ENCODE peak calls at places on chromosomes 1 and 21, in five cellular contexts. L is GM23248, A is MM.1S, N is PC-3, M is OCI-LY7. Q is an unnamed sample. For H3K9me2, the result is how much of the 10 kb centered on the place peaks cover.

GRCh38 chr1:36099681-36100341 is 11.1 kb downstream of the ADPRS start:
- DNase-seq in L (peak), A (peak), N (peak), M (peak), Q (peak)

GRCh38 chr1:26471498-26472329 is 526 bp upstream of the HMGN2 start:
- DNase-seq in L (peak), A (peak), N (peak), M (no peak), Q (peak)

GRCh38 chr21:14968821-14969220 is 96.0 kb downstream of the NRIP1 start:
- DNase-seq in L (peak), A (no peak), N (no peak), M (no peak), Q (no peak)

GRCh38 chr1:67713071-67713806 is 28.2 kb downstream of the GADD45A start:
- DNase-seq in L (peak), A (no peak), N (peak), M (peak), Q (no peak)

GRCh38 chr1:92274939-92275338 is 23.8 kb downstream of the GLMN start:
- DNase-seq in L (peak), A (no peak), N (no peak), M (no peak), Q (no peak)

GRCh38 chr1:162561616-162562451 is at the start of gene UAP1:
- DNase-seq in L (peak), A (peak), N (no peak), M (peak), Q (peak)

GRCh38 chr1:234217316-234217840 is 155.9 kb upstream of the COA6 start:
- DNase-seq in L (no peak), A (no peak), N (no peak), M (no peak), Q (no peak)

GRCh38 chr1:182143825-182144661 is 82.5 kb upstream of the ZNF648 start:
- DNase-seq in L (peak), A (no peak), N (peak), M (no peak), Q (no peak)

GRCh38 chr1:90924982-90925381 is 96.9 kb downstream of the ZNF644 start:
- DNase-seq in L (peak), A (no peak), N (no peak), M (no peak), Q (no peak)

GRCh38 chr1:160124709-160125478 is 9.3 kb downstream of the ATP1A2 start:
- DNase-seq in L (peak), A (no peak), N (peak), M (no peak), Q (no peak)

GRCh38 chr1:226984521-226985238 is 44.6 kb downstream of the COQ8A start:
- DNase-seq in L (no peak), A (no peak), N (no peak), M (no peak), Q (no peak)

GRCh38 chr1:226981838-226982237 is 41.7 kb downstream of the COQ8A start:
- DNase-seq in L (no peak), A (no peak), N (no peak), M (no peak), Q (no peak)

DNA sequence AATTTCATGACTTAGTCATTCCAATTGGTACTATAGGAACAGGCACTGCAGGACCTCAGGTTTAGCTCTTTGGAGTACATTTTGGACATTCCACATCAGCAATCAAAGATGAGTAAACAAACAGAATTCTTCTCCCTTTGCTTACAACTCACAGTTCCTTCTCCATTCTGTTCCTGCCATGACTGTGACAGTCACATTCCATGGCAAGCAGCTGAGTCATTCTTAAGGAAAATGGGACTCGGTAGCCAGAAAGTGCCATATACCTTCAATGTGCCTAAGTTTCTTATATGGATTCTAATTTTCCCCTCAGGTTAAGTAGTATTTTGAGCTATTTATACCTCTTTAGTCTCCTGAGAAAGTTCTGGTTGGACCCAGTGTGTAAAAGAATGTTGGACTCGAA is 25.6 kb downstream of the CRCT1 start:
- DNase-seq in L (no peak), A (no peak), N (no peak), M (no peak), Q (no peak)
- H3K9me2 ChIP-seq in L (under half), A (under half), N (under half), M (under half), Q (under half)

DNA sequence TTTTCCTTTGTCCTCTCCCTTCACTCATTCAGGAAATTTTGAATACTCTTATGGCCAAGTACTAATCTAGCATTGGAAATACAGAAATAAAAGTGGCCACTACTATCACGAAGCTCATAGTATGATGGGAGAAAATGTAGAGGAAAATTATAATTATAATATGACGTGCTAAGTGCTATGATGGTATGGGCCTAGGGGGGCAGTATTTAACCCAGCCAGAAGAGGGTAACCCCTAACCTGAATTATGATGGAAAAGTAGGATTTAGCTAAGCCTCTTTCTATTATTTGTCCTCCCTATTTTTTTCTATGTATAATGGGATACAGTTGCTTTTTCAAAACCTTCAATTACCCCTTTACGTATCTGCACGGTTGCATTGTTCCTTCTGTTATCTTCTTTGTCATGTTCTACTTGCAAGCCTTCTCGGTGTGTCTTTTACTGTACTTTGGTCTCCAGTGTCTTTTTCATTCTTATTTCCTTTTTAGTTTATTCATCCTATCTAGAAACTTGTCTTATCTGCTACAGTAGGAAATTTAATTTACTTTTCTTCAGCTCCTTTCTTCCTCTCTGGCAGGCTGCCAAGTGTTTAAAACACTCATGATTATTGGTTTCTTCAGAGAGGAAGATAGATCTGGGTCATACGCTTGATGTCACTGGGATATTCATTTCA is 88.8 kb upstream of the GPR52 start:
- DNase-seq in L (no peak), A (no peak), N (no peak), M (no peak), Q (no peak)
- H2AFZ ChIP-seq in L (no peak), A (no peak), N (no peak), M (no peak), Q (no peak)

GRCh38 chr21:17139696-17140095 is 373.1 kb upstream of the CXADR start:
- DNase-seq in L (peak), A (peak), N (no peak), M (no peak), Q (no peak)
- H3K4me3 ChIP-seq in L (peak), A (peak), N (peak), M (peak), Q (no peak)

GRCh38 chr1:114037952-114038867 is 58.9 kb downstream of the OLFML3 start:
- DNase-seq in L (no peak), A (no peak), N (peak), M (no peak), Q (no peak)

GRCh38 chr1:114043046-114043445 is 63.8 kb downstream of the OLFML3 start:
- DNase-seq in L (no peak), A (no peak), N (no peak), M (no peak), Q (no peak)

GRCh38 chr1:114040273-114041043 is 61.2 kb downstream of the OLFML3 start:
- DNase-seq in L (peak), A (no peak), N (no peak), M (no peak), Q (no peak)

DNA sequence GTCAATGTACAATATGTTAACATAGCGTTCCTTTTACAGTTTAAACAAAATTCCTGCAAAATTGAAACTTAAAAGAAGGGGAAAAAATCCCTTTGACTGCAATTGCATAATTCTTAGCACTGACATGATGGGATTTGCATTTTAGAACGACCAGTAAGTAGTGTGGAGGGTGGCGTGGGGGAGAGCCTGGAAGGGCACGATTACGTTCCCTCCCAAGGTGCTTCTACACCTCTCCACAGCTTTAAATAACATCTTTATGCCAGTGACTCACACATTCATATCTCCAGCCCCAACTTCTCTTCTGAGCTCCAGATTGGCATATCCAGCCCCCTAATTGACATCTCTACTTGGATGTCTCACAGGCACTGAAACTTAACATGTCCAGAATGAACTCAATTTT is 64.3 kb downstream of the OLFML3 start:
- DNase-seq in L (no peak), A (no peak), N (no peak), M (no peak), Q (no peak)
- H3K9me2 ChIP-seq in L (under half), A (under half), N (under half), M (under half), Q (under half)

DNA sequence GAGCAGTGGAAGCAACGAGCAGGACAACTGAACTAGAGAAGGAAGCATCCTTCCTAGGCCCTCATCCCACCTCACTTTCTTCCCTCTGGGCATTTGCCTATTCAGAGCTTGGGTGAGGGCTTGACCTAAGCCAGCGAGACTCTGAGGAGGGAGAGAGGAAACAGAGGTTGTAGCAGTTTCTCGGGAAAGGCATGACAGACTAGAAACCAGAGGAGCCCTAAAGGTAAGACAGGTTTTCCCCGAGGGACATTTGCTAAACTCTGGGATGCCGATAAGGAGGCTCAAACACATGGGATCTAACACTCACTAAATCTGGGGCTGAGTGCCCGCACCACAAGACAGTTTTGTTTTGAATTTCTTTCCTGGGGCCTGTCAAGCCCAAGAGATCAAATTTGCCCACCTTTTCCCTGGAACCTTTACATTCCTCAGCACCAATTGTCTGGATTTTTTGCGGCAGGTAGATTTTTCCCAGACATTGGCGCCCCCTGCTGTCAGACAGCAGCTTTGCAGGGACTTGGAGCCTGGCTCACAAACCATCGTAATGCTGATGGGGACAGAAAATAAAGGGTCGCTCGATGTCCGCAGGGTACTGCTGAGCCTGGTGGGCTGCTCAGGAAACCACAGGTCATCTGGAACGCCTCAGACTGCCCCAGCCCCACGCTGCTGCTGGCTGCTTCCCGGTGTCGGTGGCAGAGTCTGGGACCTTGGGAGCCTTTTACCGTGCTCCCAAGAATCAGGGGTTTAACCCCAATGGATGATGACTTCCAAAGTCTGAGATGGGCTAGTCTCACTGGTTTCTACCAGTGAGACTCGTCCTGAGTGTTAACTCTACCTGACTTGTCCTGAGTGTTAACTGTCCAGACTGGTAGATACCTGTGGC is 23.4 kb upstream of the TSPAN2 start:
- DNase-seq in L (peak), A (no peak), N (peak), M (peak), Q (peak)
- H2AFZ ChIP-seq in L (peak), A (no peak), N (peak), M (peak), Q (no peak)

GRCh38 chr1:204363335-204364114 is 3.8 kb upstream of the PLEKHA6 start:
- DNase-seq in L (peak), A (peak), N (peak), M (peak), Q (peak)
- H3K4me3 ChIP-seq in L (peak), A (peak), N (peak), M (peak), Q (peak)

DNA sequence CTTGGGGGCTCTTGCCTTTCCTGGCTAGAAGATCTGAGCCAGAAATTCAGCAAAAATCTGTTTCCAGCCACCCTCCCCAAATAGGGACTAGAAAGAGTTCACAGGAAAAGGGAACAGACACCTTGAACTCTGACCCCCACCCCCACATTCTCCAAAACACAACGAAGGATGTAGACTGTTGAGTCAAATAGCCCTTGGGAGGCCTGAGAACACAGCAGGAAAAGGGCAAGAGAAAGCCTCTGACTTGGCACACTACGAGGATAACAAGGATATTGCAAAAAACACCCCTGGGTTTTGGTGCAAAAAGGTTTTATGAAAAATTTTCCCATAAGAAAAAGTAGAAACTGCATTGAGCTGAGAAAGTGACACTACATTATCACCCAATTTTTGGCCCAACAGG is 1.9 kb upstream of the YRDC start:
- DNase-seq in L (peak), A (no peak), N (no peak), M (no peak), Q (no peak)
- H3K9me2 ChIP-seq in L (under half), A (under half), N (under half), M (under half), Q (under half)